ENCODE peak calls at places on chromosomes 2 and 18, in six cellular contexts. One of them, this sample, is unnamed.

GRCh38 chr18:40437517-40437916 is 1517.5 kb upstream of the PIK3C3 start:
- DNase-seq in GM06990: no peak
- DNase-seq in prostate gland: no peak
- DNase-seq in RWPE1: no peak
- DNase-seq in fibroblast of mammary gland: no peak
- DNase-seq in HFF-Myc: no peak
- DNase-seq in this sample: no peak

GRCh38 chr2:169193624-169194023 is 124.3 kb downstream of the DHRS9 start:
- DNase-seq in GM06990: no peak
- DNase-seq in prostate gland: no peak
- DNase-seq in RWPE1: no peak
- DNase-seq in fibroblast of mammary gland: no peak
- DNase-seq in HFF-Myc: no peak
- DNase-seq in this sample: no peak

GRCh38 chr2:10326707-10327594 is 24.2 kb downstream of the HPCAL1 start:
- DNase-seq in GM06990: no peak
- DNase-seq in prostate gland: no peak
- DNase-seq in RWPE1: no peak
- DNase-seq in fibroblast of mammary gland: no peak
- DNase-seq in HFF-Myc: no peak
- DNase-seq in this sample: no peak

GRCh38 chr2:101113441-101114267 is 37.5 kb downstream of the TBC1D8 start:
- DNase-seq in GM06990: no peak
- DNase-seq in prostate gland: peak; percentile 87
- DNase-seq in RWPE1: peak; percentile 94
- DNase-seq in fibroblast of mammary gland: peak; percentile 99
- DNase-seq in HFF-Myc: peak; percentile 45
- DNase-seq in this sample: peak; percentile 98

GRCh38 chr2:179106342-179107178 is 56.6 kb upstream of the CCDC141 start:
- DNase-seq in GM06990: peak; percentile 43
- DNase-seq in prostate gland: peak; percentile 33
- DNase-seq in RWPE1: peak; percentile 48
- DNase-seq in fibroblast of mammary gland: peak; percentile 99
- DNase-seq in HFF-Myc: peak; percentile 94
- DNase-seq in this sample: peak; percentile 100

GRCh38 chr18:3623769-3624545 is 174.0 kb downstream of the TGIF1 start:
- DNase-seq in GM06990: no peak
- DNase-seq in prostate gland: peak; percentile 61
- DNase-seq in RWPE1: peak; percentile 85
- DNase-seq in fibroblast of mammary gland: peak; percentile 99
- DNase-seq in HFF-Myc: peak; percentile 87
- DNase-seq in this sample: peak; percentile 96

GRCh38 chr2:196376984-196377877 is 205.9 kb upstream of the STK17B start:
- DNase-seq in GM06990: peak; percentile 63
- DNase-seq in prostate gland: no peak
- DNase-seq in RWPE1: no peak
- DNase-seq in fibroblast of mammary gland: peak; percentile 41
- DNase-seq in HFF-Myc: no peak
- DNase-seq in this sample: no peak

GRCh38 chr2:102358496-102358895 is 2.9 kb downstream of the IL18R1 start:
- DNase-seq in GM06990: no peak
- DNase-seq in prostate gland: no peak
- DNase-seq in RWPE1: no peak
- DNase-seq in fibroblast of mammary gland: no peak
- DNase-seq in HFF-Myc: no peak
- DNase-seq in this sample: no peak

GRCh38 chr2:133287709-133288108 is 280.6 kb downstream of the NCKAP5 start:
- DNase-seq in GM06990: no peak
- DNase-seq in prostate gland: no peak
- DNase-seq in RWPE1: no peak
- DNase-seq in fibroblast of mammary gland: peak; percentile 0
- DNase-seq in HFF-Myc: no peak
- DNase-seq in this sample: no peak

GRCh38 chr2:128381001-128381938 is 62.6 kb upstream of the HS6ST1 start:
- DNase-seq in GM06990: no peak
- DNase-seq in prostate gland: no peak
- DNase-seq in RWPE1: no peak
- DNase-seq in fibroblast of mammary gland: peak; percentile 34
- DNase-seq in HFF-Myc: no peak
- DNase-seq in this sample: no peak

GRCh38 chr2:28163627-28164279 is 228.9 kb upstream of the FOSL2 start:
- DNase-seq in GM06990: no peak
- DNase-seq in prostate gland: no peak
- DNase-seq in RWPE1: no peak
- DNase-seq in fibroblast of mammary gland: peak; percentile 16
- DNase-seq in HFF-Myc: no peak
- DNase-seq in this sample: no peak

GRCh38 chr2:2822143-2822542 is 491.1 kb upstream of the MYT1L start:
- DNase-seq in GM06990: no peak
- DNase-seq in prostate gland: no peak
- DNase-seq in RWPE1: no peak
- DNase-seq in fibroblast of mammary gland: no peak
- DNase-seq in HFF-Myc: no peak
- DNase-seq in this sample: no peak

GRCh38 chr2:96344011-96344410 is 8.4 kb downstream of the NCAPH start:
- DNase-seq in GM06990: peak; percentile 55
- DNase-seq in prostate gland: no peak
- DNase-seq in RWPE1: no peak
- DNase-seq in fibroblast of mammary gland: no peak
- DNase-seq in HFF-Myc: no peak
- DNase-seq in this sample: no peak

GRCh38 chr2:130869441-130870160 is 32.9 kb downstream of the ARHGEF4 start:
- DNase-seq in GM06990: no peak
- DNase-seq in prostate gland: no peak
- DNase-seq in RWPE1: no peak
- DNase-seq in fibroblast of mammary gland: no peak
- DNase-seq in HFF-Myc: no peak
- DNase-seq in this sample: peak; percentile 22

GRCh38 chr2:71154798-71155197 is 24.4 kb downstream of the MPHOSPH10 start:
- DNase-seq in GM06990: peak; percentile 30
- DNase-seq in prostate gland: no peak
- DNase-seq in RWPE1: peak; percentile 14
- DNase-seq in fibroblast of mammary gland: no peak
- DNase-seq in HFF-Myc: no peak
- DNase-seq in this sample: peak; percentile 52

GRCh38 chr2:231452799-231453508 is 11.3 kb downstream of the NCL start:
- DNase-seq in GM06990: no peak
- DNase-seq in prostate gland: no peak
- DNase-seq in RWPE1: no peak
- DNase-seq in fibroblast of mammary gland: no peak
- DNase-seq in HFF-Myc: no peak
- DNase-seq in this sample: no peak

GRCh38 chr2:70596293-70596692 is 42.7 kb upstream of the TGFA start:
- DNase-seq in GM06990: no peak
- DNase-seq in prostate gland: no peak
- DNase-seq in RWPE1: peak; percentile 86
- DNase-seq in fibroblast of mammary gland: peak; percentile 39
- DNase-seq in HFF-Myc: peak; percentile 6
- DNase-seq in this sample: peak; percentile 95

GRCh38 chr2:165985120-165985519 is 31.5 kb upstream of the TTC21B start:
- DNase-seq in GM06990: no peak
- DNase-seq in prostate gland: no peak
- DNase-seq in RWPE1: no peak
- DNase-seq in fibroblast of mammary gland: no peak
- DNase-seq in HFF-Myc: no peak
- DNase-seq in this sample: no peak

GRCh38 chr2:120218181-120218580 is 5.0 kb downstream of the TMEM185B start:
- DNase-seq in GM06990: no peak
- DNase-seq in prostate gland: no peak
- DNase-seq in RWPE1: no peak
- DNase-seq in fibroblast of mammary gland: no peak
- DNase-seq in HFF-Myc: no peak
- DNase-seq in this sample: no peak

GRCh38 chr2:73925853-73926492 is 707 bp upstream of the DGUOK start:
- DNase-seq in GM06990: no peak
- DNase-seq in prostate gland: peak; percentile 44
- DNase-seq in RWPE1: peak; percentile 79
- DNase-seq in fibroblast of mammary gland: no peak
- DNase-seq in HFF-Myc: no peak
- DNase-seq in this sample: peak; percentile 99

GRCh38 chr2:160918909-160919503 is 241.2 kb upstream of the TANK start:
- DNase-seq in GM06990: peak; percentile 6
- DNase-seq in prostate gland: peak; percentile 32
- DNase-seq in RWPE1: peak; percentile 18
- DNase-seq in fibroblast of mammary gland: peak; percentile 65
- DNase-seq in HFF-Myc: no peak
- DNase-seq in this sample: peak; percentile 54
- TF ChIP-seq CTCF in GM06990: peak; percentile 61
- TF ChIP-seq CTCF in prostate gland: no peak
- TF ChIP-seq CTCF in RWPE1: no peak
- TF ChIP-seq CTCF in fibroblast of mammary gland: peak; percentile 63
- TF ChIP-seq CTCF in HFF-Myc: peak; percentile 39
- TF ChIP-seq CTCF in this sample: peak; percentile 81

GRCh38 chr2:108959401-108959800 is 29.6 kb downstream of the EDAR start:
- DNase-seq in GM06990: no peak
- DNase-seq in prostate gland: no peak
- DNase-seq in RWPE1: peak; percentile 29
- DNase-seq in fibroblast of mammary gland: peak; percentile 13
- DNase-seq in HFF-Myc: no peak
- DNase-seq in this sample: peak; percentile 60
- TF ChIP-seq CTCF in GM06990: no peak
- TF ChIP-seq CTCF in prostate gland: no peak
- TF ChIP-seq CTCF in RWPE1: no peak
- TF ChIP-seq CTCF in fibroblast of mammary gland: no peak
- TF ChIP-seq CTCF in HFF-Myc: no peak
- TF ChIP-seq CTCF in this sample: no peak

GRCh38 chr18:33440384-33441043 is at the start of gene CCDC178:
- DNase-seq in GM06990: no peak
- DNase-seq in prostate gland: peak; percentile 6
- DNase-seq in RWPE1: no peak
- DNase-seq in fibroblast of mammary gland: no peak
- DNase-seq in HFF-Myc: no peak
- DNase-seq in this sample: no peak
- TF ChIP-seq CTCF in GM06990: no peak
- TF ChIP-seq CTCF in prostate gland: no peak
- TF ChIP-seq CTCF in RWPE1: no peak
- TF ChIP-seq CTCF in fibroblast of mammary gland: no peak
- TF ChIP-seq CTCF in HFF-Myc: no peak
- TF ChIP-seq CTCF in this sample: no peak

GRCh38 chr2:239892480-239893235 is 132.5 kb downstream of the NDUFA10 start:
- DNase-seq in GM06990: no peak
- DNase-seq in prostate gland: no peak
- DNase-seq in RWPE1: no peak
- DNase-seq in fibroblast of mammary gland: no peak
- DNase-seq in HFF-Myc: no peak
- DNase-seq in this sample: no peak
- TF ChIP-seq CTCF in GM06990: no peak
- TF ChIP-seq CTCF in prostate gland: no peak
- TF ChIP-seq CTCF in RWPE1: no peak
- TF ChIP-seq CTCF in fibroblast of mammary gland: no peak
- TF ChIP-seq CTCF in HFF-Myc: no peak
- TF ChIP-seq CTCF in this sample: no peak